ENCODE peak calls at places on chromosomes 11 and 22, in ten cellular contexts. Y is endothelial cell, N is cardiac muscle cell, B is ovary, P is thyroid gland, U is AG10803, R is left ventricle myocardium inferior, F is fibroblast of lung, O is fibroblast of pulmonary artery, K is DND-41. W is an unnamed sample.

GRCh38 chr11:73192272-73192671 is 25.8 kb upstream of the P2RY2 start:
- DNase-seq in N (no peak), B (no peak), P (no peak), K (no peak), R (no peak), U (no peak), Y (no peak), F (no peak), O (no peak), W (peak)

GRCh38 chr22:19386248-19386647 is 45.3 kb downstream of the HIRA start:
- DNase-seq in P (no peak), F (no peak), N (no peak), O (no peak), Y (no peak), U (no peak), K (no peak), R (no peak), B (no peak), W (no peak)

GRCh38 chr22:46057762-46058420 is 80.9 kb upstream of the WNT7B start:
- DNase-seq in Y (no peak), P (no peak), B (peak), O (peak), R (peak), U (peak), N (no peak), K (peak), F (peak), W (peak)

GRCh38 chr11:8098361-8098760 is 17.4 kb downstream of the TUB start:
- DNase-seq in F (no peak), B (no peak), Y (no peak), P (no peak), R (no peak), N (no peak), U (peak), O (no peak), K (no peak), W (no peak)

GRCh38 chr11:206516-207212 is 535 bp downstream of the BET1L start:
- DNase-seq in K (peak), R (no peak), O (no peak), N (peak), P (peak), B (no peak), Y (no peak), F (no peak), U (peak), W (peak)

GRCh38 chr11:74318241-74318932 is 6.9 kb upstream of the P4HA3 start:
- DNase-seq in O (no peak), P (no peak), Y (no peak), R (no peak), B (no peak), F (peak), K (no peak), U (no peak), N (no peak), W (no peak)

GRCh38 chr11:108278546-108278945 is 55.7 kb downstream of the ATM start:
- DNase-seq in Y (no peak), O (peak), P (no peak), B (no peak), R (no peak), K (no peak), F (peak), N (peak), U (no peak), W (no peak)

GRCh38 chr11:104858882-104859735 is 39.2 kb downstream of the CASP12 start:
- DNase-seq in O (no peak), P (no peak), N (no peak), B (no peak), F (no peak), K (peak), R (no peak), Y (no peak), U (no peak), W (no peak)

GRCh38 chr22:30881361-30882180 is 87.0 kb downstream of the MORC2 start:
- DNase-seq in B (no peak), P (no peak), N (peak), K (no peak), R (peak), F (no peak), O (no peak), Y (no peak), U (no peak), W (peak)

GRCh38 chr11:4125141-4125540 is 30.5 kb downstream of the RRM1 start:
- DNase-seq in B (no peak), N (no peak), Y (no peak), R (no peak), F (peak), O (peak), U (peak), P (no peak), K (no peak), W (no peak)

GRCh38 chr11:9003573-9004309 is at the start of gene NRIP3:
- DNase-seq in O (peak), P (peak), K (peak), Y (peak), F (peak), B (peak), N (peak), R (peak), U (peak), W (peak)

GRCh38 chr11:132972565-132972964 is 559.7 kb downstream of the OPCML start:
- DNase-seq in U (no peak), R (no peak), B (no peak), O (no peak), Y (no peak), N (no peak), P (no peak), F (no peak), K (no peak), W (no peak)

GRCh38 chr11:1559103-1559951 is 12.7 kb downstream of the DUSP8 start:
- DNase-seq in F (peak), O (peak), R (peak), Y (no peak), B (no peak), K (no peak), P (peak), U (peak), N (no peak), W (peak)

GRCh38 chr11:7081441-7081840 is 7.4 kb upstream of the RBMXL2 start:
- DNase-seq in N (no peak), R (no peak), Y (no peak), K (no peak), P (no peak), F (no peak), U (no peak), B (no peak), O (no peak), W (no peak)

GRCh38 chr22:45091254-45091854 is 72.4 kb upstream of the NUP50 start:
- DNase-seq in B (no peak), R (no peak), K (no peak), O (no peak), F (no peak), N (no peak), U (no peak), Y (no peak), P (no peak), W (no peak)

GRCh38 chr11:116445108-116446047 is 327.4 kb downstream of the BUD13 start:
- DNase-seq in F (no peak), U (no peak), O (no peak), P (no peak), B (no peak), Y (no peak), R (no peak), N (no peak), K (no peak), W (no peak)

DNA sequence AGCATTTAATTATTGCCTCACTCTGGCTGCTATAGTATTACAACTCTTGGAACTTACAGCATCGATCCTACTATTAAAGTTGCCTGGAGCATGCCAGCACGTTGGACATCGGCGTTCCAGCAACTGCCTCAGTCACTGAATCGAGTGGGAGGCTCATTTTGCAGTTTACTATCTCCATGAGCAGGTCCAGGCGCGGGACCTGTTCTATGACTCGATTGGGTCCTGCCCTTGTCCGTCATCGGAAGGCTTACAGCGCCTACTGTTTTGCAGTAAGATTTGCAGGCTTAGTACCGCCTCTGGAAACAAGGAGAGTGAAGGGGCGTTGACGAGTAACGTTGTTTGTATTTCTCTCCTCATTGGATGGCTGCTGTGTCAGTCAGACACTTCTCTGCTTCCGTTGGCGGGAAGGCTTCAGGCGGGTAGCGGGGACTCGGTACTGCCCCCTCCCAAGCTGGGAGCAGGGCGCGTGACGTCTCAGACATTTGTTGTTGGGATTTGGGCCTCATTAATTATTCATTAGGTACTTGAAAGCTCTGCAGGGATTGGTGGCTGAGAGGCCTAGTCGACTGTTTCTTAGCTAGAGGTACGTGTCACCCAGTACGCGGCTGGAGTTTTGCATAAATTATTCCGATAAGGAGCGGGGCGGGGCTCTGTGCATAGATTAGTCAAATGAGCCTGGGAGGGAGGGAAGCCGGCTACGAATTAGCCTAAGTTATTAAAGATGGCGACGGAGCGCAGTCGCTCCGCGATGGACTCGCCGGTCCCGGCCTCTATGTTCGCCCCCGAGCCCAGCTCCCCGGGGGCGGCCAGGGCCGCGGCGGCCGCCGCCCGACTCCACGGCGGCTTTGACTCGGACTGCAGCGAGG is at the start of gene GTPBP1:
- DNase-seq in U (peak), O (peak), K (peak), F (peak), P (peak), Y (peak), N (peak), R (peak), B (peak), W (peak)
- TF ChIP-seq CTCF in U (peak), O (no peak), K (no peak), F (no peak), P (no peak), Y (no peak), N (no peak), R (peak), B (peak), W (no peak)

DNA sequence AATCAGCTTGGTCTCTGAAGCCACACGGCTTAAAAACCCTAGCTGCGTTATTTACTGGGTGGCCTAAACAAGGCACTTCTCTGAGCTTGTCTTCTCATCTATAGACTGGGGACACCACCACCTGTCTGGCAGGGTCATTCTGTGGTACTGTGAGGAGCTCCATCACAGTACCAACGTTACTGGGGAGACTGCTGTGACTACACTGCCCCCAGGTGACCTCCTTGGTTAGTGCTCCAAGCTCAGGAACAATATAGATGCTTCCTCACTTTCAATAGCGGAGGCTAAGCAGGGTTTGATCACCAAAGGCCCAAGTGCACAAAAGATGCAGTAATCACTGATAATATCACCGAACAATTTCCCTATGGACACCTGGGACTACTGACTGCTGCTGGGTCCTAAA is 18.9 kb downstream of the PRPF19 start:
- DNase-seq in B (no peak), K (peak), R (no peak), N (peak), Y (peak), F (peak), O (peak), P (peak), U (peak), W (no peak)
- TF ChIP-seq CTCF in B (no peak), K (peak), R (peak), N (peak), Y (peak), F (peak), O (peak), P (peak), U (peak), W (peak)

GRCh38 chr11:75652936-75653335 is 15.9 kb downstream of the MAP6 start:
- DNase-seq in K (no peak), U (peak), R (no peak), B (no peak), Y (no peak), N (no peak), P (no peak), F (no peak), O (no peak), W (no peak)
- TF ChIP-seq CTCF in K (no peak), U (no peak), R (no peak), B (no peak), Y (no peak), N (no peak), P (no peak), F (no peak), O (no peak), W (no peak)

DNA sequence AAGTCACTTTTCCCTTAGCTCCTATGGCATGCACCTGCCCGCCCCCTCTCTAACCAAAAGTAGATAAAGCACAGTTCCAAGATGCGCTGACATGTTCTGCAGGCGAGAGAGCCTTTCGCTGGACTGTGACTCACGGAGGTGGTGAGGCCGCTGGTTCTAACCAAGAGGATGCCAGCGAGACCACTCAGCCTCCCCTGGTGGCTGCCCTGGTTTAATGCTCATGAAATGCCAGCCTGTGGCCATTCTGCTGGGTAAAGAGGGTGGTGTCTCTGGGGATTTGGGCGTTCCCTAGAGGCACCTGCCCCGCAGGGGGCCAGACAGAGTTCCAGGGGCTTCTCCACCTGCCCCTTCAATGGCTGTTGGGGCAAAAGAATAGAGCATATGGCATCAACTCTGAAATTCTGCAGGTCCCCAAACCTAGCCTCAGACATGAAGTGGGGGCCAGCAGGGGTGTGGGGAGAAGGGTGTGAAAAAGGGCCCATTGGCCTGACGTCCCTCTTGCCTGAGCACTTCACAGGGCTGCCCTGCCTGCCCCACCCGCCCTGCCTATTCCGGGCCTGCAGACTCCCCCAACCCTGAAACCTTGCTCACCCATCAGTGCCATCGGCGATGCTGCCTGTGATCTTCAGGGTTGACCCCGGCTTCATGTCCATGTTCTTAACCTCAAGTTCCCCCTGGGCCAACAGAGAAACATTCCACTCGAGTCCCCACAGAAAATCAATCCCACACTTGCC is 8.5 kb downstream of the LGALS2 start:
- DNase-seq in N (no peak), K (no peak), R (no peak), P (no peak), F (no peak), O (no peak), U (no peak), Y (no peak), B (no peak), W (no peak)
- TF ChIP-seq CTCF in N (peak), K (no peak), R (no peak), P (no peak), F (no peak), O (peak), U (no peak), Y (no peak), B (no peak), W (no peak)

GRCh38 chr11:122779047-122779629 is 59.2 kb upstream of the CRTAM start:
- DNase-seq in K (no peak), N (no peak), P (no peak), O (no peak), R (no peak), Y (no peak), B (no peak), F (no peak), U (peak), W (no peak)

GRCh38 chr11:122784325-122785155 is 53.8 kb upstream of the CRTAM start:
- DNase-seq in O (peak), B (peak), Y (no peak), N (peak), U (peak), P (no peak), F (peak), K (no peak), R (no peak), W (no peak)

GRCh38 chr11:122780296-122780949 is 57.9 kb upstream of the CRTAM start:
- DNase-seq in N (no peak), U (no peak), Y (no peak), F (no peak), O (no peak), R (no peak), K (no peak), P (no peak), B (no peak), W (no peak)

GRCh38 chr11:122782222-122782621 is 56.1 kb upstream of the CRTAM start:
- DNase-seq in O (no peak), N (no peak), R (no peak), B (no peak), U (no peak), P (no peak), Y (no peak), F (no peak), K (no peak), W (no peak)

DNA sequence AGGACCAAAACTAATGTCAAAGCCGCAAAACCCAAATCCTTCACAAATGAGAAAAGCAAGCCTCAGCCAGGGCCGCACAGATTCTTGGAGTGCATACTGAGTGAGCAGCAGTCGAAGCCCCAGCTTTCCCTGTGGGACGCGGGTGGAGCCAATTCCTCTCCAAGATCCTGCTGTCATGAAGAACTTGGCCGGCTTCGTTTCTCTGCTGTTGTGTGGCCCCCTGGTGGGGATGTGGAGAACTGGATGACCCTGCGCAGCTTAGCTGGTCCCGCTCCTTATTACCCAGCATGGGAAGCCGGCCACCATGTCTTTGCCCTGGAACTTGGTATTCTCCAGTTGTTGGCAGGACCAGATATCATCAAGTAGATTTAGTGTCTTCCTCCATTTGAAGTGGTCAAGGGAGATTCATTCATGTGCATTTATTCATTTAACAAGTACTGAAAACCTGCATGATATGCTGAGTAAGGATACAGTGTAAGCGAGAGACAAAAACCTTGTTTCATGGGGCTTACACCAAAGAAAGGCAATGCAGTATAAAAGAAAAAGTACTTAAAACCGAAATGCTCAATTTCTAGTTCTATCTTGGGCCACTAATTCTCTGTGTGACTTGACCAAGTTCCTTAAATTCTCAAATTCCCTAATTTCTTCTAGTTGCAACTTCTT is 56.8 kb upstream of the CRTAM start:
- DNase-seq in R (peak), Y (peak), U (peak), K (peak), O (peak), B (peak), P (peak), N (peak), F (peak), W (peak)
- TF ChIP-seq CTCF in R (peak), Y (peak), U (peak), K (peak), O (peak), B (peak), P (peak), N (peak), F (peak), W (peak)

W was measured in lower lobe of right lung.